ENCODE peak calls at places on chromosome 15, in four cellular contexts. One of them, this sample, is unnamed.

GRCh38 chr15:87939838-87940457 is 316.6 kb downstream of the NTRK3 start:
- DNase-seq in heart right ventricle: no peak
- DNase-seq in PC-9: no peak
- DNase-seq in omental fat pad: no peak
- DNase-seq in this sample: no peak

GRCh38 chr15:93829115-93829849 is 402.1 kb upstream of the MCTP2 start:
- DNase-seq in omental fat pad: no peak
- DNase-seq in PC-9: no peak
- DNase-seq in heart right ventricle: peak; percentile 20
- DNase-seq in this sample: no peak

GRCh38 chr15:95864467-95864886 is 466.0 kb upstream of the NR2F2 start:
- DNase-seq in heart right ventricle: no peak
- DNase-seq in omental fat pad: no peak
- DNase-seq in PC-9: no peak
- DNase-seq in this sample: no peak

GRCh38 chr15:61080209-61081027 is 148.7 kb downstream of the RORA start:
- DNase-seq in omental fat pad: no peak
- DNase-seq in PC-9: no peak
- DNase-seq in heart right ventricle: no peak
- DNase-seq in this sample: no peak

GRCh38 chr15:60102748-60103147 is 98.6 kb downstream of the FOXB1 start:
- DNase-seq in PC-9: no peak
- DNase-seq in heart right ventricle: no peak
- DNase-seq in omental fat pad: no peak
- DNase-seq in this sample: no peak

GRCh38 chr15:75590239-75590638 is 11.1 kb upstream of the PTPN9 start:
- DNase-seq in heart right ventricle: no peak
- DNase-seq in PC-9: no peak
- DNase-seq in omental fat pad: no peak
- DNase-seq in this sample: no peak

GRCh38 chr15:25859838-25860645 is 3.1 kb downstream of the ATP10A start:
- DNase-seq in PC-9: no peak
- DNase-seq in omental fat pad: no peak
- DNase-seq in heart right ventricle: no peak
- DNase-seq in this sample: no peak

GRCh38 chr15:70008697-70009285 is 88.9 kb downstream of the TLE3 start:
- DNase-seq in PC-9: no peak
- DNase-seq in heart right ventricle: no peak
- DNase-seq in omental fat pad: no peak
- DNase-seq in this sample: no peak

GRCh38 chr15:55526559-55527036 is 18.6 kb upstream of the DNAAF4 start:
- DNase-seq in omental fat pad: no peak
- DNase-seq in heart right ventricle: no peak
- DNase-seq in PC-9: no peak
- DNase-seq in this sample: no peak

GRCh38 chr15:74799255-74799842 is 13.3 kb upstream of the LMAN1L start:
- DNase-seq in heart right ventricle: no peak
- DNase-seq in PC-9: no peak
- DNase-seq in omental fat pad: no peak
- DNase-seq in this sample: no peak

GRCh38 chr15:69908060-69908459 is 189.7 kb downstream of the TLE3 start:
- DNase-seq in PC-9: no peak
- DNase-seq in heart right ventricle: no peak
- DNase-seq in omental fat pad: no peak
- DNase-seq in this sample: no peak

GRCh38 chr15:85443593-85444328 is 63.4 kb downstream of the AKAP13 start:
- DNase-seq in heart right ventricle: peak; percentile 3
- DNase-seq in PC-9: peak; percentile 55
- DNase-seq in omental fat pad: no peak
- DNase-seq in this sample: no peak

GRCh38 chr15:35912196-35912595 is 366.2 kb upstream of the DPH6 start:
- DNase-seq in omental fat pad: no peak
- DNase-seq in heart right ventricle: no peak
- DNase-seq in PC-9: no peak
- DNase-seq in this sample: no peak

GRCh38 chr15:33101036-33101435 is 93.5 kb downstream of the FMN1 start:
- DNase-seq in heart right ventricle: no peak
- DNase-seq in omental fat pad: no peak
- DNase-seq in PC-9: no peak
- DNase-seq in this sample: no peak

GRCh38 chr15:85000189-85000864 is 18.7 kb downstream of the PDE8A start:
- DNase-seq in heart right ventricle: no peak
- DNase-seq in PC-9: no peak
- DNase-seq in omental fat pad: no peak
- DNase-seq in this sample: no peak

GRCh38 chr15:55241895-55242294 is 45.2 kb upstream of the RSL24D1 start:
- DNase-seq in omental fat pad: no peak
- DNase-seq in PC-9: no peak
- DNase-seq in heart right ventricle: no peak
- DNase-seq in this sample: no peak

GRCh38 chr15:79447060-79447459 is 14.9 kb downstream of the MINAR1 start:
- DNase-seq in PC-9: no peak
- DNase-seq in omental fat pad: no peak
- DNase-seq in heart right ventricle: no peak
- DNase-seq in this sample: no peak

GRCh38 chr15:79451361-79451999 is 19.3 kb downstream of the MINAR1 start:
- DNase-seq in PC-9: no peak
- DNase-seq in heart right ventricle: no peak
- DNase-seq in omental fat pad: no peak
- DNase-seq in this sample: no peak

GRCh38 chr15:79452244-79453051 is 20.3 kb downstream of the MINAR1 start:
- DNase-seq in omental fat pad: no peak
- DNase-seq in PC-9: no peak
- DNase-seq in heart right ventricle: no peak
- DNase-seq in this sample: no peak

GRCh38 chr15:79453446-79453845 is 21.3 kb downstream of the MINAR1 start:
- DNase-seq in heart right ventricle: no peak
- DNase-seq in omental fat pad: no peak
- DNase-seq in PC-9: no peak
- DNase-seq in this sample: no peak

DNA sequence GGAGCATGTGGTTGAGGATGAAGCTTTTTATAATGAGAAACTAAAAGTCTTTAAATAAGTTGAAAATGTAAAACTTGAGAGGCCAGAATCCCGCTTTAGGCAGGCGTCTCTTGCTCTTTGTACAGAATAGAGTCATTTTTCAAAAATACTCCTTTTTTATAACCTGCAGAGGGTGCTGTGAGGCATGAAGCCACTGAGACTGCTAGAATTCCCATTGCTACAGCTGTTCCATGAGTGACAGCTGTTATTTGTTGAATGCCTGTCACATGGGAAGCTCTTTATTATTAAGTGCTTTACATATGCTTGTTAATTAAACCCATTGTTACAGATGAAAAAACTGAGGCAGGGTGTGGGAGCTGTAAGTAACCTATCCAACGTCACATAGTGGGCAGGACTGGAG is 18.5 kb downstream of the MINAR1 start:
- DNase-seq in omental fat pad: no peak
- DNase-seq in PC-9: no peak
- DNase-seq in heart right ventricle: no peak
- DNase-seq in this sample: no peak
- TF ChIP-seq CTCF in omental fat pad: no peak
- TF ChIP-seq CTCF in PC-9: no peak
- TF ChIP-seq CTCF in heart right ventricle: no peak
- TF ChIP-seq CTCF in this sample: no peak

GRCh38 chr15:43193710-43194109 is 8.5 kb downstream of the CCNDBP1 start:
- DNase-seq in heart right ventricle: no peak
- DNase-seq in omental fat pad: no peak
- DNase-seq in PC-9: no peak
- DNase-seq in this sample: no peak
- TF ChIP-seq CTCF in heart right ventricle: no peak
- TF ChIP-seq CTCF in omental fat pad: no peak
- TF ChIP-seq CTCF in PC-9: no peak
- TF ChIP-seq CTCF in this sample: no peak

DNA sequence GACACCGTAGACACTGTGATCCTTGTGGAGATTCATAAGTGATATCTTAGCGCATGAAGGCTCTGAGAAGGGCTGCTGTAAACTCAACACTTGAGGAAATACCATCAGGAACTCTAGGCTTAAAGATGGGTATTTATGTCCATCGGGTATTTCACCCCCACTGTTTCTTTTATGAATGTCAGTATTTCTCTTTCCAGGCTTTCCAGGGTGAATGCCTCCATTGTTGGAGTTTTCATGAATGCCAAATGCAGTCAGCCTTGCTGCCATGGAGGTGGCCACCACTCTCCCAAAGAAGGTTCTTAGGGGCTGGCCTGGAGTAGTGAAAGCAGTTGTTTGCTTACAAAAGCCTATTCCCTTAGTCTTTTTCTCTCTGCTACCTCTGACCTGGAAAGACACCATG is 259.2 kb downstream of the SLCO3A1 start:
- DNase-seq in PC-9: no peak
- DNase-seq in omental fat pad: no peak
- DNase-seq in heart right ventricle: no peak
- DNase-seq in this sample: no peak
- TF ChIP-seq CTCF in PC-9: no peak
- TF ChIP-seq CTCF in omental fat pad: no peak
- TF ChIP-seq CTCF in heart right ventricle: no peak
- TF ChIP-seq CTCF in this sample: no peak

DNA sequence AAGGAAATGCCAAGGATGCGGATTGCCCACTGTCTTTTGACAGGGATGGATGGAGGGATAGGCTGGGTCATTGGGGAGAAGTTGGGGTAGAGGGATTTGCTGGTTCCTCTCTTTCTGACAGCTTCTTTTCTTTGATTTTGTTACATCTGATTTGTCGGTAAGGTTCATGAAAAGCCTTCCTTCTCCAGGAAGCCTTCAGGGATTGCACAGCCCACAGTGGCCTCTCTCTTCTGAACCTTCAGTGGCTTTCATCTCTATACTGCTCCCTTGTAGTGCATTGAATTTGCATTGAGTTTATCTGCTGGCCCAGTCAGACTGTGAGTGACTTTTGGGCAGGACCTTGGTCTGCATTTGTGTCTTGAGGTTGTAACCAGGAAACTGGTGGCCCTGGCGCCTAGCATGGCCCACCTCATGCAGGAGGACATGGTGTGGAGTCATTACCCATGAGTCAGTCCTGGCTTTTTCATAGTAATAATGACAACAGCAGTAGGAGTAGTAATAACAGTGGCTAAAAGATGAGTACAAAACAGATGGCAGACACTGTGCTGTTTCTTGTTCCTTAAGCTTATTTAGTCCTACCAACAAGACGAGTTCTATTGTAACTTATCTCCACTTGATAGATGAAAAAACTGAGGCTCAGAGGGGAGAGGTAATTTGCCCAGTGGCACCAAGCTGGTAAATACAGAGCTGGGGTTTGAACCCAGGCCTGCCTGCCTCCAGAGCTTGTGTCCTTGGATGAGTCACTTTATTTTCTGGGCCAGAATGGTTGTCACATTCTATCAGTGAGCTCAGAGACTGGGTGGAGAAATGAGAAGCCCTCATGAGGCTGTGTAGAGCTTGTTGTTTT is 28.4 kb downstream of the SMAD6 start:
- DNase-seq in omental fat pad: no peak
- DNase-seq in PC-9: no peak
- DNase-seq in heart right ventricle: no peak
- DNase-seq in this sample: no peak
- TF ChIP-seq CTCF in omental fat pad: no peak
- TF ChIP-seq CTCF in PC-9: no peak
- TF ChIP-seq CTCF in heart right ventricle: no peak
- TF ChIP-seq CTCF in this sample: no peak

GRCh38 chr15:57969355-57969754 is 96.2 kb downstream of the ALDH1A2 start:
- DNase-seq in heart right ventricle: no peak
- DNase-seq in PC-9: no peak
- DNase-seq in omental fat pad: no peak
- DNase-seq in this sample: no peak
- TF ChIP-seq CTCF in heart right ventricle: no peak
- TF ChIP-seq CTCF in PC-9: no peak
- TF ChIP-seq CTCF in omental fat pad: no peak
- TF ChIP-seq CTCF in this sample: no peak

DNA sequence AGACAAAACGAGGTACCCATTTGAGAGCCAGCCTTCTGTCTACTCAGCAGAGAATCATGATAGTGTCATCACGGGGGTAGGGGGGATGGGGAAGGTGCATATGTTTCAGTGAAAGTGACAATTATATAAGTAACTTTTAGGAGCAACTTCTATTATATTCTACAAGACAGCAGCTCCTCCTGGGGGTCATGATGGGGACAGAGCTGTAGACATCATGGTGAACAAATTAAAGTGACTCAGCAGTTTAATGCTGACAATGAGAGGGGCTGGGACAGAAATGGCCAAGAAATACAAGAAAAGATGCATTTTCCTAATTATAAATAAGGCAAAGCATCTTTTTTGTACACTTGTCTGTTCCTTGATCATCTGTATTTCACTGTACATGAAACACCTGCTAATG is 11.8 kb downstream of the CAPN3 start:
- DNase-seq in heart right ventricle: no peak
- DNase-seq in omental fat pad: no peak
- DNase-seq in PC-9: no peak
- DNase-seq in this sample: no peak
- TF ChIP-seq CTCF in heart right ventricle: no peak
- TF ChIP-seq CTCF in omental fat pad: no peak
- TF ChIP-seq CTCF in PC-9: peak; percentile 37
- TF ChIP-seq CTCF in this sample: no peak

GRCh38 chr15:68449389-68449788 is 17.4 kb upstream of the ITGA11 start:
- DNase-seq in heart right ventricle: no peak
- DNase-seq in omental fat pad: no peak
- DNase-seq in PC-9: no peak
- DNase-seq in this sample: no peak
- TF ChIP-seq CTCF in heart right ventricle: no peak
- TF ChIP-seq CTCF in omental fat pad: no peak
- TF ChIP-seq CTCF in PC-9: no peak
- TF ChIP-seq CTCF in this sample: no peak

GRCh38 chr15:100849021-100849831 is 30.4 kb upstream of the ALDH1A3 start:
- DNase-seq in omental fat pad: no peak
- DNase-seq in PC-9: peak; percentile 88
- DNase-seq in heart right ventricle: peak; percentile 24
- DNase-seq in this sample: no peak
- TF ChIP-seq CTCF in omental fat pad: no peak
- TF ChIP-seq CTCF in PC-9: peak; percentile 56
- TF ChIP-seq CTCF in heart right ventricle: peak; percentile 9
- TF ChIP-seq CTCF in this sample: no peak

DNA sequence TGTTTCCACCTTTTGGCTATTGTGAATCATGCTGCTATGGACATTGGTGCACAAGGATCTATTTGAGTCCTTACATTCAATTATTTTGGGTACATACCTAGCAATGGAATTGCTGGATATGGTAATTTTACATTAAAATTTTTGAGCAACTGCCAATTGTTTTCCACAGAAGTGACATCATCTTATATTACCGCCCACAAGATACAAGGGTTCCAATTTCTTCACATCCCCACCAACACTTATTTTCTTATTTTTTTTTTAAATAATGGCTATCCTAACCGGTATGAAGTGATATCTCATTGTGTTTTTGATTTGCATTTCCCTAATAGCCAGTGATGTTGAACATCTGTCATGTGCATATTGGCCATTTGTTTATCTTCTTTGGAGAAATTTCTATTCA is 22.5 kb upstream of the NPTN start:
- DNase-seq in heart right ventricle: no peak
- DNase-seq in omental fat pad: no peak
- DNase-seq in PC-9: no peak
- DNase-seq in this sample: no peak
- TF ChIP-seq CTCF in heart right ventricle: no peak
- TF ChIP-seq CTCF in omental fat pad: no peak
- TF ChIP-seq CTCF in PC-9: no peak
- TF ChIP-seq CTCF in this sample: no peak

GRCh38 chr15:37872661-37873060 is 61.8 kb upstream of the TMCO5A start:
- DNase-seq in omental fat pad: no peak
- DNase-seq in PC-9: no peak
- DNase-seq in heart right ventricle: no peak
- DNase-seq in this sample: no peak
- TF ChIP-seq CTCF in omental fat pad: no peak
- TF ChIP-seq CTCF in PC-9: no peak
- TF ChIP-seq CTCF in heart right ventricle: no peak
- TF ChIP-seq CTCF in this sample: no peak

This sample was measured in mesothelial cell of epicardium.